ENCODE peak calls at places on chromosomes 5 and 9, in eight cellular contexts. W is GM23248, V is Karpas-422, L is A673, E is body of pancreas, A is lung, K is right cardiac atrium, N is left ventricle myocardium inferior. O is an unnamed sample. For H3K27me3 and H3K4me1, the result is how much of the 10 kb centered on the place peaks cover.

GRCh38 chr9:96156578-96156977 is 145.4 kb downstream of the HSD17B3 start:
- DNase-seq in E (no peak), K (no peak), W (no peak), L (no peak), A (no peak), N (no peak), V (no peak), O (no peak)

GRCh38 chr5:157944077-157944633 is 85.2 kb upstream of the CLINT1 start:
- DNase-seq in V (no peak), A (no peak), K (no peak), W (no peak), E (no peak), N (no peak), L (no peak), O (no peak)

GRCh38 chr9:74643303-74643933 is 146.3 kb downstream of the RORB start:
- DNase-seq in A (peak), E (no peak), L (no peak), N (no peak), V (no peak), K (no peak), W (no peak), O (no peak)

GRCh38 chr5:4185127-4185526 is 589.5 kb downstream of the IRX1 start:
- DNase-seq in V (no peak), N (no peak), A (no peak), L (no peak), W (no peak), E (no peak), K (no peak), O (no peak)

GRCh38 chr5:165209101-165209727 is 1703.8 kb downstream of the MAT2B start:
- DNase-seq in E (no peak), N (no peak), V (peak), W (peak), L (peak), K (no peak), A (no peak), O (no peak)

GRCh38 chr5:136686192-136686872 is 321.0 kb upstream of the TRPC7 start:
- DNase-seq in A (no peak), V (peak), W (peak), N (no peak), L (peak), K (no peak), E (no peak), O (no peak)

GRCh38 chr9:14706530-14707140 is 13.4 kb upstream of the ZDHHC21 start:
- DNase-seq in L (no peak), V (no peak), W (no peak), K (no peak), E (no peak), N (no peak), A (no peak), O (no peak)

GRCh38 chr5:59893061-59893435 is 478 bp downstream of the PDE4D start:
- DNase-seq in K (peak), L (no peak), N (no peak), V (no peak), A (no peak), E (no peak), W (no peak), O (no peak)

GRCh38 chr5:7671420-7671819 is 179.5 kb downstream of the CFAP90 start:
- DNase-seq in W (no peak), K (no peak), L (peak), N (no peak), A (no peak), V (no peak), E (no peak), O (no peak)

GRCh38 chr5:51225671-51226419 is 157.4 kb upstream of the ISL1 start:
- DNase-seq in K (no peak), W (peak), V (no peak), N (no peak), E (peak), A (no peak), L (peak), O (peak)

GRCh38 chr5:160317447-160317846 is 5.1 kb upstream of the CCNJL start:
- DNase-seq in V (no peak), E (no peak), K (no peak), A (no peak), N (no peak), L (no peak), W (no peak), O (no peak)

GRCh38 chr9:69303331-69303730 is 21.7 kb upstream of the ENTREP1 start:
- DNase-seq in V (no peak), E (no peak), N (no peak), L (no peak), A (no peak), W (no peak), K (no peak), O (no peak)

GRCh38 chr5:34598177-34598794 is 57.8 kb upstream of the RAI14 start:
- DNase-seq in W (peak), V (no peak), A (no peak), K (no peak), L (peak), E (no peak), N (no peak), O (no peak)

GRCh38 chr5:21071421-21071820 is 1083.4 kb upstream of the CDH18 start:
- DNase-seq in A (no peak), V (no peak), K (no peak), N (no peak), E (no peak), W (no peak), L (no peak), O (no peak)

GRCh38 chr9:136977223-136978072 is at the start of gene PTGDS:
- DNase-seq in K (peak), N (peak), A (peak), L (no peak), V (no peak), W (no peak), E (no peak), O (no peak)

GRCh38 chr5:27041372-27041771 is 3.0 kb upstream of the CDH9 start:
- DNase-seq in A (no peak), E (no peak), N (no peak), V (no peak), K (no peak), L (no peak), W (no peak), O (no peak)

GRCh38 chr9:127838375-127839078 is 15.9 kb downstream of the ENG start:
- DNase-seq in V (no peak), K (peak), A (peak), E (peak), L (no peak), W (peak), N (peak), O (no peak)

GRCh38 chr9:38677660-38678303 is 42.2 kb downstream of the FAM240B start:
- DNase-seq in N (peak), E (no peak), W (no peak), V (no peak), A (no peak), L (no peak), K (peak), O (no peak)

GRCh38 chr5:83721878-83722779 is 1.5 kb upstream of the HAPLN1 start:
- DNase-seq in V (no peak), N (peak), W (peak), A (no peak), L (peak), K (peak), E (peak), O (peak)

GRCh38 chr9:121975801-121976277 is 117.3 kb downstream of the TTLL11 start:
- DNase-seq in N (no peak), A (peak), K (no peak), W (peak), V (no peak), L (no peak), E (peak), O (no peak)

GRCh38 chr5:134142088-134142487 is 27.6 kb downstream of the TCF7 start:
- DNase-seq in A (no peak), V (no peak), K (no peak), N (no peak), E (peak), W (no peak), L (no peak), O (no peak)

GRCh38 chr9:105055922-105056321 is 128.0 kb upstream of the ABCA1 start:
- DNase-seq in E (no peak), N (no peak), K (no peak), W (no peak), V (no peak), L (no peak), A (no peak), O (no peak)

GRCh38 chr5:113510836-113511451 is 2.5 kb upstream of the YTHDC2 start:
- DNase-seq in W (peak), K (no peak), L (no peak), A (no peak), V (peak), N (no peak), E (no peak), O (no peak)

GRCh38 chr5:142543951-142544753 is 141.7 kb downstream of the FGF1 start:
- DNase-seq in A (no peak), V (no peak), W (peak), K (no peak), N (no peak), E (no peak), L (no peak), O (no peak)

GRCh38 chr9:103431809-103432208 is 436.7 kb downstream of the CYLC2 start:
- DNase-seq in N (no peak), W (no peak), E (no peak), L (no peak), A (no peak), K (no peak), V (no peak), O (no peak)

GRCh38 chr5:129945031-129945430 is 40.8 kb downstream of the CHSY3 start:
- DNase-seq in N (no peak), V (no peak), W (peak), E (no peak), A (no peak), K (no peak), L (no peak), O (no peak)

GRCh38 chr9:98522487-98522886 is 186.2 kb downstream of the GABBR2 start:
- DNase-seq in N (no peak), A (no peak), W (no peak), V (no peak), K (no peak), E (no peak), L (no peak), O (no peak)

GRCh38 chr9:81132796-81133195 is 556.6 kb downstream of the TLE1 start:
- DNase-seq in W (no peak), N (no peak), V (no peak), K (no peak), L (no peak), E (no peak), A (no peak), O (no peak)

GRCh38 chr5:137598341-137598740 is 99.2 kb upstream of the SPOCK1 start:
- DNase-seq in A (no peak), W (no peak), L (no peak), K (no peak), E (no peak), V (no peak), N (no peak), O (no peak)

GRCh38 chr5:90020575-90021535 is 388.7 kb downstream of the CETN3 start:
- DNase-seq in K (no peak), A (no peak), V (peak), E (no peak), L (peak), N (no peak), W (peak), O (no peak)

GRCh38 chr5:99331061-99331460 is 402.3 kb upstream of the CHD1 start:
- DNase-seq in E (no peak), K (no peak), W (no peak), A (no peak), V (no peak), N (no peak), L (no peak), O (no peak)

GRCh38 chr5:82793808-82794419 is 283.3 kb downstream of the TMEM167A start:
- DNase-seq in W (peak), V (peak), L (peak), N (no peak), A (peak), E (peak), K (no peak), O (peak)

GRCh38 chr5:154523104-154523503 is 45.1 kb upstream of the HAND1 start:
- DNase-seq in W (no peak), E (no peak), L (no peak), K (no peak), A (no peak), N (no peak), V (no peak), O (peak)
- H3K27me3 ChIP-seq in W (under half), E (under half), L (under half), K (under half), A (under half), N (under half), V (under half), O (under half)

GRCh38 chr5:37722236-37723146 is 117.3 kb downstream of the GDNF start:
- DNase-seq in V (no peak), K (no peak), E (no peak), N (no peak), L (peak), A (no peak), W (peak), O (no peak)

GRCh38 chr5:37723147-37723961 is 116.5 kb downstream of the GDNF start:
- DNase-seq in W (peak), E (no peak), K (no peak), L (peak), N (no peak), V (peak), A (no peak), O (peak)

GRCh38 chr5:37725185-37725584 is 114.7 kb downstream of the GDNF start:
- DNase-seq in W (no peak), N (no peak), E (no peak), L (no peak), K (no peak), A (no peak), V (no peak), O (no peak)

GRCh38 chr5:37727238-37727637 is 112.6 kb downstream of the GDNF start:
- DNase-seq in W (no peak), N (no peak), L (no peak), V (no peak), E (no peak), K (no peak), A (no peak), O (no peak)

DNA sequence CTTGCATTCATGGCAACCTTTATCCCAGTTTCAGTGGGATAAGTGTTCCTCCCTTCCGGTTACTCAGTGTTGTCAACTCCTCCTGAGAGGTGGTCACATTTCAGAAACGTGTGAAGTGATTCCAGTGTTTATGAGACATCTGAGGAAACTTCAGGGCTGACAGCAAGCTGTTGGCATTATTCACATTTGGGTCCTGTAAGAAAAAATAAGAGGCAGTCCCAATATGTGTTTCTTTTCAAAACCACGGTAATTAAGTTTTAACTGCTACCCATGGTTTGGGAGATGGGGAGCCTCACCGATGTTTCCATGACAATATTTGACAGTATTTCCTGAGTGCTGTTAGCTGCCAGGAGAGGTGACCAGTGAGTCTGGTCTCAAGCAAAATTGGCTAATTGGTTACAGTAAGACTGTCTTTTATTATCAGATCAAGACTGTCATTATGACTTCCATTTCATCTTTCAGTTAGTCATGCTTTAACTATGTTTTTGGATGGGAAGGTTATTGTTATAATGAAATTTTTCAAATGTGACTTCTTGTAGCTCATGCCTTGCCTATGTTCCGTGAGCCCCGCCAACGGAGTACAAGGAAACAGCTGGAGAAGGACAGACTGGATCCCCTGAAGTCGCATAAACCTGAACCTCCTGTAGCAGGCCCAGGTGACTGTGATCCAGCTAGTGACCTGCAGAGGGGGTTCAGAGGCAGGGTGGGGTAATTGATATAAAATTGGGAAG is 115.3 kb downstream of the GDNF start:
- DNase-seq in A (no peak), W (peak), L (no peak), E (no peak), K (no peak), N (no peak), V (no peak), O (peak)
- H3K4me1 ChIP-seq in A (under half), W (half or more), L (half or more), E (under half), K (under half), N (under half), V (under half), O (under half)

DNA sequence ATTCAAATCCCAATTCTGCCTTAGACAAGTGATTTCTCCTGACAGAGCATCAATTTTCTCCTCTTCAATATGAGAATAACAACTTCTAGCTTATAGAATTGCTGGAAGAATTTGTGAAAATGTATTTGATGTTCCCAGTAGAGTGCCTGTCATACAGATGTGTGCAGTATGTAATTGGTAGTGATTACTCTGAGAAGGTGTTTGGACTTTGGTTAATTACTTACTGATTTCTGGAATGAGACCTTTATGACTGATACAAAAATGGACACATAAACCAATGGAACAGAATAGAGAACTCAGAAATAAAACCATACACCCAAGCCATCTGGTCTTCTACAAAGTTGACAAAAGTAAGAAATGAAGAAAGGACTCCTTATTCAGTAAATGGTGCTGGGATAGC is 101.9 kb upstream of the TRIM32 start:
- DNase-seq in E (no peak), V (no peak), N (no peak), A (no peak), K (no peak), L (no peak), W (no peak), O (no peak)
- H3K27me3 ChIP-seq in E (under half), V (under half), N (under half), A (under half), K (under half), L (under half), W (under half), O (under half)

GRCh38 chr5:16465544-16466432 is at the start of gene ZNF622:
- DNase-seq in N (peak), V (peak), E (peak), A (peak), K (peak), W (peak), L (peak), O (peak)
- H3K4me1 ChIP-seq in N (half or more), V (under half), E (half or more), A (under half), K (under half), W (half or more), L (under half), O (under half)

DNA sequence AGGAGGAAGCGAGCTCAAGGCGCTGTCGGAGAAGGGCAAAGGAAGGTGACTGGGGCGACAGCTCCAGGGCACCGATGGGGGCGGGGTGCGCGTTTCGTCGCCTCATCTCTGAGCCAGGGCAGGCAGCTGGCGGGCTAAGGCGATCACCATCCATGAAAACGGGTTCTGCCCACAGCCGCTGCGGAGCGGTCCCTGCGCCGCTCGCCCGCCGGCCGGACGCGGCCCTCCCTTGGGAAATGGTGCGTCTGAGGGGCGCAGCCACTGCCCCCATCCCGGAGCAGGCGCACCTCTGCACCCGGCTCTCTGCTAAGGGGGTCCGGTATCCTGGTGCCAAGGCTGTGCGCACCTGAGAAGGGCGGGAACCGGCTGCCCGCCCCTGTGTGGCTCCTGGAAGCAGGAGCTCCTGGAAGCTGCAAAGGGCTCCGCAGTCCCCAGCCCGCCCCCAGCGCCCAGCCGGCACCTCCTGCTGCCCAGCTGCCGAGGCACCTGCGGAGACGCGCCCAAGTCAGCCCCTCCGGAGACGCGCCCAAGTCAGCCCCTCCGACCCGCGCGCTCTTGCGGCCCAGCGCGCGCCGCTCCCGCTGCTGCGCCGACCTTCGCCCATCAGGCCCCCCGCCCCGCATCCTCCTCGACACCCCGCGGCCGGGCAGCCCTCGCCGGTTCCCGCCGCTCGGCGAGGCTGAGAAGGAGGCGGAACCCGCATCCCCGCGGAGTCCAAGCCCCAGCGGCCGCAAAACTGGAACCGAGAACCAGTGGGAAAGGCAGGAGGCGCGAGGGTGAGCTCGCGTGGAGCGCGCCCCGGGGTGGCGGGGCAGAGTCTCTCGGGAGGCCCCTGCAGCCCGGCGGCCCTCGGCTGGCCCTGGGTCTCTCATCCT is 757 bp downstream of the ANKRD34B start:
- DNase-seq in L (no peak), A (no peak), V (no peak), W (no peak), N (no peak), E (no peak), K (no peak), O (no peak)
- H3K27me3 ChIP-seq in L (half or more), A (under half), V (under half), W (under half), N (half or more), E (under half), K (under half), O (half or more)

GRCh38 chr9:131843989-131844744 is 104.3 kb upstream of the RAPGEF1 start:
- DNase-seq in A (no peak), N (no peak), E (no peak), V (no peak), L (no peak), K (no peak), W (no peak), O (no peak)
- H3K4me1 ChIP-seq in A (under half), N (under half), E (under half), V (under half), L (under half), K (under half), W (under half), O (under half)

O was measured in BE2C.